ENCODE peak calls at places on chromosomes 16 and 17, in nine cellular contexts. I is Caco-2, M is mucosa of descending colon, R is MM.1S, A is GM23338, X is BJ, B is endodermal cell, L is tibial nerve, Q is dorsolateral prefrontal cortex. J is an unnamed sample.

GRCh38 chr16:64428463-64428862 is 693.4 kb downstream of the CDH11 start:
- DNase-seq in R (no peak), A (no peak), L (no peak), B (no peak), X (no peak), I (no peak), Q (no peak), M (no peak), J (no peak)

GRCh38 chr17:61285483-61286320 is 113.9 kb upstream of the TBX2 start:
- DNase-seq in R (no peak), M (no peak), X (peak), Q (no peak), I (no peak), L (no peak), A (peak), B (peak), J (no peak)

GRCh38 chr16:7016986-7017385 is 315.7 kb upstream of the RBFOX1 start:
- DNase-seq in I (no peak), Q (no peak), A (no peak), M (no peak), L (no peak), R (no peak), B (no peak), X (no peak), J (no peak)

GRCh38 chr16:65739518-65739917 is 617.7 kb upstream of the CDH11 start:
- DNase-seq in I (no peak), B (no peak), M (no peak), Q (no peak), L (no peak), X (no peak), A (no peak), R (no peak), J (no peak)

GRCh38 chr17:65918921-65919546 is 272.9 kb downstream of the CEP112 start:
- DNase-seq in L (no peak), A (peak), B (no peak), Q (no peak), R (no peak), M (no peak), I (peak), X (no peak), J (no peak)

GRCh38 chr16:68756250-68757051 is 19.4 kb downstream of the CDH1 start:
- DNase-seq in X (no peak), R (peak), M (peak), Q (no peak), L (no peak), B (no peak), I (peak), A (no peak), J (peak)

GRCh38 chr17:80328620-80329380 is 68.1 kb downstream of the RNF213 start:
- DNase-seq in R (no peak), A (no peak), L (no peak), B (no peak), I (no peak), Q (no peak), M (no peak), X (no peak), J (no peak)

GRCh38 chr17:72135546-72136325 is 14.9 kb downstream of the SOX9 start:
- DNase-seq in Q (no peak), B (peak), R (no peak), A (no peak), I (no peak), L (no peak), X (no peak), M (no peak), J (no peak)

GRCh38 chr16:13093676-13094075 is 192.3 kb downstream of the SHISA9 start:
- DNase-seq in B (peak), A (peak), I (no peak), Q (no peak), X (no peak), L (no peak), M (no peak), R (no peak), J (no peak)

GRCh38 chr16:75559564-75560372 is 3.7 kb upstream of the TMEM231 start:
- DNase-seq in I (no peak), A (peak), X (no peak), B (peak), R (no peak), M (no peak), L (no peak), Q (no peak), J (no peak)

GRCh38 chr17:46092996-46093395 is 93.9 kb downstream of the STH start:
- DNase-seq in A (no peak), M (no peak), R (no peak), I (no peak), B (no peak), X (no peak), Q (no peak), L (no peak), J (no peak)

GRCh38 chr16:15897834-15898254 is 9.4 kb upstream of the CEP20 start:
- DNase-seq in L (no peak), B (no peak), I (no peak), Q (no peak), R (peak), A (no peak), M (no peak), X (no peak), J (peak)

GRCh38 chr16:79264237-79265104 is 336.1 kb downstream of the MAF start:
- DNase-seq in B (no peak), R (no peak), I (no peak), L (no peak), X (no peak), A (no peak), Q (no peak), M (no peak), J (no peak)

GRCh38 chr16:27473101-27473900 is 71.3 kb downstream of the IL21R start:
- DNase-seq in M (no peak), X (no peak), B (no peak), A (no peak), L (no peak), Q (no peak), R (no peak), I (no peak), J (no peak)

GRCh38 chr16:88355093-88355388 is 27.7 kb upstream of the ZNF469 start:
- DNase-seq in L (no peak), A (no peak), X (no peak), R (no peak), I (no peak), M (peak), Q (peak), B (no peak), J (no peak)

GRCh38 chr17:45791041-45791582 is 7.0 kb downstream of the CRHR1 start:
- DNase-seq in B (no peak), X (no peak), R (no peak), Q (no peak), M (no peak), A (no peak), L (no peak), I (no peak), J (no peak)

GRCh38 chr16:27195941-27196595 is 7.3 kb upstream of the KDM8 start:
- DNase-seq in I (no peak), Q (no peak), M (no peak), A (no peak), X (no peak), B (no peak), L (no peak), R (no peak), J (no peak)

GRCh38 chr16:74565378-74565777 is 41.5 kb downstream of the GLG1 start:
- DNase-seq in I (no peak), X (no peak), M (no peak), R (no peak), Q (no peak), L (no peak), B (no peak), A (no peak), J (no peak)

GRCh38 chr17:78095035-78095434 is 33.5 kb downstream of the TMC6 start:
- DNase-seq in B (no peak), L (no peak), M (no peak), X (no peak), A (no peak), R (no peak), Q (no peak), I (no peak), J (no peak)

GRCh38 chr16:12763517-12763916 is 40.2 kb downstream of the CPPED1 start:
- DNase-seq in A (no peak), R (no peak), Q (no peak), X (no peak), M (no peak), B (no peak), I (peak), L (no peak), J (no peak)

GRCh38 chr16:69775535-69775934 is 13.4 kb downstream of the WWP2 start:
- DNase-seq in Q (no peak), I (no peak), A (no peak), L (no peak), R (no peak), B (no peak), X (no peak), M (no peak), J (no peak)

GRCh38 chr17:52134641-52135040 is 23.9 kb downstream of the CA10 start:
- DNase-seq in B (no peak), R (no peak), Q (no peak), I (no peak), A (no peak), X (no peak), L (no peak), M (no peak), J (no peak)

GRCh38 chr17:60766778-60767190 is 89.1 kb downstream of the BCAS3 start:
- DNase-seq in B (peak), X (no peak), M (no peak), A (peak), Q (no peak), R (no peak), L (no peak), I (peak), J (no peak)

GRCh38 chr16:67549936-67550335 is 12.4 kb upstream of the CTCF start:
- DNase-seq in A (no peak), I (no peak), Q (no peak), L (no peak), M (no peak), R (no peak), X (no peak), B (no peak), J (no peak)

GRCh38 chr17:11935734-11936406 is 61.4 kb downstream of the ZNF18 start:
- DNase-seq in X (no peak), R (peak), M (peak), A (peak), I (peak), Q (peak), B (peak), L (peak), J (no peak)

GRCh38 chr17:73722163-73722562 is 77.9 kb upstream of the SDK2 start:
- DNase-seq in X (no peak), M (no peak), L (no peak), R (no peak), I (no peak), A (no peak), B (no peak), Q (no peak), J (no peak)

GRCh38 chr16:19744670-19745069 is 26.6 kb downstream of the IQCK start:
- DNase-seq in Q (no peak), I (no peak), M (no peak), B (no peak), A (no peak), R (no peak), X (no peak), L (no peak), J (no peak)

GRCh38 chr16:73323880-73324279 is 276.0 kb upstream of the ZFHX3 start:
- DNase-seq in M (no peak), X (no peak), B (no peak), Q (no peak), R (no peak), I (no peak), A (no peak), L (peak), J (no peak)

GRCh38 chr17:8022358-8023038 is 16.4 kb upstream of the ALOX15B start:
- DNase-seq in M (no peak), R (no peak), B (no peak), Q (no peak), I (no peak), L (no peak), A (no peak), X (no peak), J (no peak)

GRCh38 chr17:34998205-34998604 is 17.9 kb downstream of the LIG3 start:
- DNase-seq in L (peak), B (peak), M (peak), A (peak), I (peak), R (peak), X (no peak), Q (peak), J (peak)

GRCh38 chr16:57518520-57518919 is 17.9 kb downstream of the CCDC102A start:
- DNase-seq in M (no peak), R (no peak), B (peak), Q (no peak), L (no peak), I (no peak), X (no peak), A (peak), J (no peak)
- TF ChIP-seq CTCF in M (no peak), R (no peak), B (peak), Q (no peak), L (no peak), I (no peak), X (no peak), A (peak), J (no peak)

GRCh38 chr16:81514568-81515258 is 70.1 kb downstream of the CMIP start:
- DNase-seq in I (no peak), A (no peak), M (no peak), Q (no peak), B (no peak), L (no peak), R (no peak), X (no peak), J (no peak)

GRCh38 chr16:81515281-81515680 is 70.7 kb downstream of the CMIP start:
- DNase-seq in A (no peak), L (no peak), I (no peak), Q (no peak), B (no peak), R (no peak), X (no peak), M (no peak), J (no peak)

GRCh38 chr16:81515721-81516120 is 71.1 kb downstream of the CMIP start:
- DNase-seq in Q (no peak), I (no peak), R (no peak), A (no peak), M (no peak), L (no peak), X (no peak), B (no peak), J (no peak)

GRCh38 chr16:81513204-81514040 is 68.8 kb downstream of the CMIP start:
- DNase-seq in B (peak), Q (no peak), A (peak), R (no peak), X (no peak), L (peak), I (peak), M (no peak), J (no peak)

GRCh38 chr16:81514041-81514559 is 69.5 kb downstream of the CMIP start:
- DNase-seq in Q (no peak), R (no peak), A (no peak), M (no peak), L (no peak), I (no peak), B (no peak), X (no peak), J (no peak)
- H3K4me3 ChIP-seq in Q (no peak), R (no peak), A (no peak), M (no peak), L (no peak), I (no peak), B (no peak), X (no peak), J (no peak)

DNA sequence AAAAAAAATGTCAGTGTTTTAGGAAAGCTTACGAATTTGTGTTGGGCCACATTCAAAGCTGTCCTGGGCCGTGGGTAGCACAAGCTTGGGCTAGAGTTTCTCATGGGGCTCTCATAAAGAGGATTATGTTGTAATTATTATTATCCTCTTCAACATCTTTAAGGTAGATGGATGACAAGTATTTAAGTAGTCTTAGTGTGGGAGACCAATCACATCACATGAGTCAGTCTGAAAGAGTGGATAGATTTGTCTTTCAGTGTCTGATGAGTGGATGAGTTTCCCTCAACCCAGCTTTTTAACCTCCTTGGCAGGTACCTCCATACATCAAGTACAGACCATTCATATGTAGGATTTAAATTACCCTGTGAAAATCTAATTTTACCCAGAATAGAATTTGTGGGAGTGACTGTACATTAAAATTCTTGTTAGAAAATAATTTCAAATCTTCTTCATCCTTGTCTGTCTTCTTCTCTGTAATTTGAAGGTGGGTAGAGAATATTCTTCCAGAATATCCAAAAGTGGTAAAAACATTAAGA is 17.3 kb downstream of the PAFAH1B1 start:
- DNase-seq in Q (no peak), B (no peak), X (no peak), A (no peak), L (no peak), R (no peak), M (no peak), I (no peak), J (no peak)
- TF ChIP-seq CTCF in Q (no peak), B (no peak), X (no peak), A (no peak), L (no peak), R (no peak), M (no peak), I (no peak), J (no peak)

GRCh38 chr17:81635431-81635830 is 1.5 kb downstream of the NPLOC4 start:
- DNase-seq in M (no peak), L (no peak), I (peak), R (no peak), B (no peak), Q (no peak), X (no peak), A (no peak), J (no peak)
- H3K4me3 ChIP-seq in M (no peak), L (no peak), I (peak), R (peak), B (peak), Q (peak), X (no peak), A (peak), J (peak)

GRCh38 chr17:15091825-15092224 is 173.3 kb downstream of the PMP22 start:
- DNase-seq in Q (no peak), A (peak), I (no peak), R (no peak), L (no peak), X (no peak), M (no peak), B (peak), J (no peak)
- TF ChIP-seq CTCF in Q (no peak), A (peak), I (no peak), R (no peak), L (no peak), X (no peak), M (no peak), B (peak), J (peak)

DNA sequence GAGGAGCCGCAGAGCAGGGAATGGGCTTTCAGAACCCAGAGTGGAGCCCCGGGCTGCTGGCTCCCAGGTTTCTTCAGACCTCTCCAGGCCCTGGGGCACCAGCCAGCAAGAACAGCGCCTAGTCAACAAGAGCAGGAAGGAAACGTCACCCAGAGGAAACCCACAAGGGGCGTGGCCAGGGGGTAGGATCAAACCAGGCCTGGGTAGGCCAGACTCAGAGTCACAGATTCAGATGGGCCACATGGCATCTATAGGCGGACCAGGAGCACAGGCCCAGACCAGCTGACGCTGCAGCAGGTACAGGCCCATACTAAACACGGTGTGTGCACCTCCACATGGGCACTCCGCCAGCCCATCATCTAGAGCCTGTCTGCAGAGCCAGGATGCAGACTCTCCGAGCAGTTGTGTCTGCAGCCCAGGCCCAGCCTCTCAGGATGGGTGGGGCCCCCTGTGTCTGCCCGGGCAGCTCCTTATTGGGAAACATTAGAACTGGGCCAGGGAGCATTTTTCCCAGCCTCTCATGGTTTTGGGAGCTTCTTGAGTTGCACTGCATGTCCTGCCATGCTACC is at the start of gene NLRP1:
- DNase-seq in Q (no peak), R (peak), B (peak), X (peak), M (peak), L (peak), A (peak), I (no peak), J (peak)
- H3K4me3 ChIP-seq in Q (peak), R (peak), B (no peak), X (peak), M (no peak), L (peak), A (no peak), I (no peak), J (peak)

GRCh38 chr17:6495450-6496115 is 51.3 kb downstream of the PIMREG start:
- DNase-seq in Q (no peak), R (no peak), B (peak), I (no peak), M (no peak), A (no peak), X (no peak), L (no peak), J (no peak)
- TF ChIP-seq CTCF in Q (no peak), R (peak), B (peak), I (no peak), M (no peak), A (peak), X (no peak), L (no peak), J (no peak)

GRCh38 chr16:49700222-49700927 is 155.5 kb downstream of the ZNF423 start:
- DNase-seq in I (no peak), R (no peak), A (peak), M (no peak), Q (no peak), X (no peak), L (peak), B (peak), J (no peak)
- H3K4me3 ChIP-seq in I (no peak), R (no peak), A (peak), M (no peak), Q (no peak), X (no peak), L (no peak), B (no peak), J (no peak)

GRCh38 chr17:29682054-29682453 is 59.3 kb upstream of the CORO6 start:
- DNase-seq in Q (no peak), X (no peak), I (no peak), A (no peak), M (no peak), L (no peak), B (no peak), R (peak), J (peak)
- TF ChIP-seq CTCF in Q (no peak), X (peak), I (no peak), A (no peak), M (no peak), L (no peak), B (no peak), R (no peak), J (peak)